ENCODE peak calls at places on chromosomes 11 and 22, in ten cellular contexts. P, C, V, L, H, B, Q, U, R and X are unnamed samples.
A peak's percentile ranks its signal among the peaks of the same experiment; 100 is the strongest.

GRCh38 chr11:12792590-12792989 is 118.4 kb downstream of the TEAD1 start:
- DNase-seq in B (no peak), Q (no peak), C (no peak), R (peak; percentile 51), U (no peak), V (no peak), L (no peak), H (no peak), P (no peak), X (no peak)

GRCh38 chr22:44363214-44363979 is 50.6 kb upstream of the SHISAL1 start:
- DNase-seq in Q (no peak), B (peak; percentile 87), V (peak; percentile 90), U (peak; percentile 64), C (no peak), R (peak; percentile 98), H (peak; percentile 46), L (peak; percentile 92), P (peak; percentile 50), X (peak; percentile 88)

GRCh38 chr11:110886241-110886640 is 174.0 kb upstream of the ARHGAP20 start:
- DNase-seq in L (no peak), C (no peak), B (no peak), R (no peak), Q (no peak), V (no peak), P (no peak), U (no peak), H (no peak), X (no peak)

GRCh38 chr11:94794287-94795168 is 26.4 kb downstream of the AMOTL1 start:
- DNase-seq in U (no peak), V (peak; percentile 19), Q (no peak), B (peak; percentile 60), C (peak; percentile 82), R (peak; percentile 99), H (no peak), P (peak; percentile 63), L (peak; percentile 77), X (peak; percentile 73)

GRCh38 chr11:79055866-79056632 is 384.8 kb downstream of the TENM4 start:
- DNase-seq in B (peak; percentile 33), L (no peak), V (no peak), R (peak; percentile 79), C (no peak), Q (no peak), H (no peak), U (no peak), P (no peak), X (no peak)

GRCh38 chr11:38153985-38154384 is 1555.9 kb upstream of the RAG2 start:
- DNase-seq in Q (no peak), H (no peak), C (no peak), U (no peak), L (no peak), R (no peak), P (no peak), B (no peak), V (no peak), X (no peak)

GRCh38 chr11:71441251-71441650 is 6.9 kb downstream of the DHCR7 start:
- DNase-seq in C (no peak), Q (no peak), H (no peak), V (no peak), B (no peak), P (no peak), R (no peak), U (no peak), L (no peak), X (no peak)

GRCh38 chr22:36934940-36935610 is 21.6 kb downstream of the CSF2RB start:
- DNase-seq in L (no peak), Q (no peak), H (no peak), P (peak; percentile 3), R (no peak), C (no peak), B (no peak), V (no peak), U (no peak), X (no peak)

GRCh38 chr11:17012712-17013547 is 1.3 kb downstream of the PLEKHA7 start:
- DNase-seq in P (peak; percentile 58), C (peak; percentile 12), B (peak; percentile 60), V (peak; percentile 91), L (peak; percentile 43), Q (no peak), U (peak; percentile 86), R (peak; percentile 52), H (no peak), X (no peak)

GRCh38 chr11:20474176-20474950 is 86.8 kb downstream of the PRMT3 start:
- DNase-seq in Q (no peak), R (no peak), C (no peak), H (no peak), U (no peak), L (no peak), P (no peak), B (no peak), V (no peak), X (no peak)

GRCh38 chr11:101825551-101825950 is 89.3 kb upstream of the CEP126 start:
- DNase-seq in Q (no peak), L (no peak), V (no peak), C (no peak), U (no peak), P (no peak), H (no peak), R (no peak), B (no peak), X (no peak)

GRCh38 chr11:36569095-36569494 is 1.3 kb downstream of the RAG1 start:
- DNase-seq in H (no peak), V (no peak), R (no peak), U (no peak), C (no peak), Q (no peak), B (no peak), L (no peak), P (no peak), X (no peak)

GRCh38 chr11:6191733-6192132 is 7.3 kb upstream of the OR52W1 start:
- DNase-seq in V (no peak), L (no peak), Q (no peak), U (no peak), C (no peak), B (no peak), H (no peak), R (no peak), P (no peak), X (no peak)

GRCh38 chr11:12680246-12680939 is 6.2 kb downstream of the TEAD1 start:
- DNase-seq in H (peak; percentile 77), B (peak; percentile 70), L (peak; percentile 90), V (peak; percentile 92), U (peak; percentile 85), R (peak; percentile 91), Q (peak; percentile 25), C (no peak), P (peak; percentile 90), X (no peak)

GRCh38 chr22:40463727-40464126 is 93.3 kb downstream of the SGSM3 start:
- DNase-seq in V (no peak), C (no peak), P (no peak), R (no peak), L (no peak), H (no peak), B (no peak), U (no peak), Q (no peak), X (no peak)

GRCh38 chr11:90908074-90908473 is 685.2 kb upstream of the CHORDC1 start:
- DNase-seq in V (peak; percentile 12), C (no peak), Q (no peak), P (no peak), U (no peak), H (no peak), B (no peak), R (no peak), L (no peak), X (no peak)

GRCh38 chr11:59088164-59088563 is 2.1 kb downstream of the GLYATL1B start:
- DNase-seq in Q (no peak), L (no peak), B (no peak), U (no peak), P (no peak), C (no peak), V (no peak), R (no peak), H (no peak), X (no peak)

GRCh38 chr11:75639752-75640151 is 29.1 kb downstream of the MAP6 start:
- DNase-seq in Q (no peak), P (peak; percentile 64), U (peak; percentile 61), V (no peak), C (no peak), H (peak; percentile 30), L (peak; percentile 86), B (peak; percentile 60), R (peak; percentile 59), X (peak; percentile 96)

GRCh38 chr11:115284766-115285165 is 219.4 kb downstream of the CADM1 start:
- DNase-seq in Q (no peak), H (no peak), B (no peak), R (peak; percentile 50), L (no peak), V (no peak), U (no peak), P (no peak), C (no peak), X (no peak)

GRCh38 chr22:39246690-39247332 is 2.0 kb upstream of the PDGFB start:
- DNase-seq in P (no peak), L (no peak), V (no peak), R (no peak), C (no peak), B (no peak), U (no peak), Q (no peak), H (no peak), X (no peak)

GRCh38 chr22:31933406-31933805 is 10.9 kb upstream of the YWHAH start:
- DNase-seq in U (peak; percentile 5), B (no peak), V (no peak), Q (no peak), L (no peak), C (no peak), R (no peak), P (no peak), H (no peak), X (no peak)

GRCh38 chr11:129023968-129024676 is 81.5 kb upstream of the TP53AIP1 start:
- DNase-seq in R (peak; percentile 5), C (peak; percentile 82), Q (no peak), B (no peak), U (peak; percentile 72), P (peak; percentile 42), V (no peak), L (no peak), H (no peak), X (no peak)
- H3K4me3 ChIP-seq in R (no peak overlapping the region), C (peak overlapping the region; percentile 22), Q (no peak overlapping the region), B (no peak overlapping the region), U (peak overlapping the region; percentile 36), P (no peak overlapping the region), V (no peak overlapping the region), L (no peak overlapping the region), H (no peak overlapping the region), X (no peak overlapping the region)

GRCh38 chr11:65851083-65851579 is 6.8 kb downstream of the CFL1 start:
- DNase-seq in B (no peak), U (no peak), L (no peak), P (no peak), R (no peak), V (peak; percentile 72), Q (peak; percentile 75), H (no peak), C (no peak), X (no peak)
- TF ChIP-seq CTCF in B (no peak), U (peak; percentile 58), L (peak; percentile 34), P (no peak), R (peak; percentile 27), V (peak; percentile 35), Q (peak; percentile 54), H (no peak), C (no peak), X (peak; percentile 49)

GRCh38 chr11:62538470-62539237 is 8.0 kb downstream of the AHNAK start:
- DNase-seq in Q (no peak), R (no peak), P (no peak), L (no peak), H (no peak), V (no peak), B (no peak), U (no peak), C (no peak), X (no peak)
- TF ChIP-seq POLR2A in Q (no peak), R (no peak), P (no peak), L (no peak), H (no peak), V (no peak), B (no peak), U (no peak), C (no peak), X (no peak)

GRCh38 chr11:32331792-32332191 is 103.5 kb downstream of the WT1 start:
- DNase-seq in L (no peak), U (no peak), V (no peak), C (no peak), Q (no peak), B (no peak), R (no peak), H (no peak), P (no peak), X (no peak)
- H3K4me3 ChIP-seq in L (no peak overlapping the region), U (no peak overlapping the region), V (no peak overlapping the region), C (no peak overlapping the region), Q (no peak overlapping the region), B (no peak overlapping the region), R (no peak overlapping the region), H (no peak overlapping the region), P (no peak overlapping the region), X (no peak overlapping the region)